ENCODE peak calls at places on chromosomes 7 and 10, in four cellular contexts. One of them, this sample, is unnamed.

GRCh38 chr7:49187543-49188268 is 263.4 kb downstream of the CDC14C start:
- DNase-seq in pancreas: no peak
- DNase-seq in NCI-H2081: no peak
- DNase-seq in HL-60: no peak
- DNase-seq in this sample: no peak

GRCh38 chr10:104260775-104261115 is 6.1 kb downstream of the GSTO1 start:
- DNase-seq in pancreas: no peak
- DNase-seq in NCI-H2081: no peak
- DNase-seq in HL-60: no peak
- DNase-seq in this sample: no peak

GRCh38 chr7:44244282-44244681 is 43.5 kb downstream of the YKT6 start:
- DNase-seq in pancreas: no peak
- DNase-seq in NCI-H2081: no peak
- DNase-seq in HL-60: no peak
- DNase-seq in this sample: no peak

GRCh38 chr10:75860009-75860408 is 428.6 kb downstream of the LRMDA start:
- DNase-seq in pancreas: no peak
- DNase-seq in NCI-H2081: no peak
- DNase-seq in HL-60: no peak
- DNase-seq in this sample: no peak

GRCh38 chr10:3523309-3524050 is 261.5 kb downstream of the KLF6 start:
- DNase-seq in pancreas: no peak
- DNase-seq in NCI-H2081: no peak
- DNase-seq in HL-60: no peak
- DNase-seq in this sample: no peak

GRCh38 chr7:115260381-115260780 is 338.5 kb downstream of the MDFIC start:
- DNase-seq in pancreas: no peak
- DNase-seq in NCI-H2081: no peak
- DNase-seq in HL-60: no peak
- DNase-seq in this sample: no peak

GRCh38 chr7:15130666-15131541 is 228.4 kb upstream of the DGKB start:
- DNase-seq in pancreas: no peak
- DNase-seq in NCI-H2081: no peak
- DNase-seq in HL-60: no peak
- DNase-seq in this sample: no peak

GRCh38 chr7:82624337-82624736 is 180.8 kb upstream of the CACNA2D1 start:
- DNase-seq in pancreas: no peak
- DNase-seq in NCI-H2081: no peak
- DNase-seq in HL-60: no peak
- DNase-seq in this sample: no peak

GRCh38 chr7:116543664-116544063 is 18.8 kb downstream of the CAV1 start:
- DNase-seq in pancreas: no peak
- DNase-seq in NCI-H2081: no peak
- DNase-seq in HL-60: no peak
- DNase-seq in this sample: no peak

GRCh38 chr10:101778781-101779543 is 3.0 kb upstream of the FGF8 start:
- DNase-seq in pancreas: no peak
- DNase-seq in NCI-H2081: no peak
- DNase-seq in HL-60: no peak
- DNase-seq in this sample: no peak

GRCh38 chr7:179209-179681 is 13.1 kb upstream of the FAM20C start:
- DNase-seq in pancreas: no peak
- DNase-seq in NCI-H2081: no peak
- DNase-seq in HL-60: no peak
- DNase-seq in this sample: no peak

GRCh38 chr10:78755877-78756455 is 312.8 kb upstream of the ZMIZ1 start:
- DNase-seq in pancreas: no peak
- DNase-seq in NCI-H2081: no peak
- DNase-seq in HL-60: no peak
- DNase-seq in this sample: no peak

GRCh38 chr7:29878081-29878688 is 71.9 kb downstream of the WIPF3 start:
- DNase-seq in pancreas: no peak
- DNase-seq in NCI-H2081: peak
- DNase-seq in HL-60: no peak
- DNase-seq in this sample: no peak

GRCh38 chr7:130896898-130897514 is 163.0 kb upstream of the KLF14 start:
- DNase-seq in pancreas: peak
- DNase-seq in NCI-H2081: peak
- DNase-seq in HL-60: no peak
- DNase-seq in this sample: peak

GRCh38 chr7:47968852-47969774 is 10.3 kb downstream of the HUS1 start:
- DNase-seq in pancreas: peak
- DNase-seq in NCI-H2081: peak
- DNase-seq in HL-60: no peak
- DNase-seq in this sample: peak

GRCh38 chr7:2242541-2243482 is 786 bp downstream of the NUDT1 start:
- DNase-seq in pancreas: no peak
- DNase-seq in NCI-H2081: no peak
- DNase-seq in HL-60: no peak
- DNase-seq in this sample: no peak

This sample was measured in NCI-H1930.